ENCODE peak calls at places on chromosomes 3 and 15, in eight cellular contexts. G is IMR-90, O is adrenal gland, F is RWPE2, W is A549, S is thoracic aorta, D is GM06990, U is HAP-1. Q is an unnamed sample.

GRCh38 chr3:55337641-55338174 is 149.4 kb downstream of the WNT5A start:
- DNase-seq in G (no peak), O (no peak), F (no peak), W (no peak), S (no peak), D (no peak), U (no peak), Q (no peak)

GRCh38 chr15:98900382-98900781 is 107.2 kb downstream of the PGPEP1L start:
- DNase-seq in G (peak), O (no peak), F (no peak), W (no peak), S (no peak), D (no peak), U (peak), Q (no peak)

GRCh38 chr3:101943028-101943427 is 93.7 kb downstream of the NFKBIZ start:
- DNase-seq in G (no peak), O (no peak), F (no peak), W (no peak), S (no peak), D (no peak), U (no peak), Q (no peak)

GRCh38 chr3:42823351-42823750 is 14.1 kb downstream of the ACKR2 start:
- DNase-seq in G (peak), O (no peak), F (no peak), W (peak), S (no peak), D (no peak), U (no peak), Q (no peak)

GRCh38 chr15:49038382-49038781 is 7.9 kb downstream of the SECISBP2L start:
- DNase-seq in G (no peak), O (no peak), F (no peak), W (no peak), S (no peak), D (no peak), U (no peak), Q (no peak)

GRCh38 chr3:160804762-160805161 is 48.7 kb downstream of the PPM1L start:
- DNase-seq in G (no peak), O (peak), F (no peak), W (no peak), S (no peak), D (no peak), U (no peak), Q (peak)

GRCh38 chr15:64334530-64334929 is 21.4 kb downstream of the CSNK1G1 start:
- DNase-seq in G (no peak), O (no peak), F (no peak), W (peak), S (no peak), D (no peak), U (no peak), Q (no peak)

GRCh38 chr15:41284425-41285177 is 47.8 kb downstream of the OIP5 start:
- DNase-seq in G (no peak), O (peak), F (no peak), W (peak), S (no peak), D (no peak), U (peak), Q (no peak)

GRCh38 chr3:140552898-140553297 is 125.0 kb upstream of the TRIM42 start:
- DNase-seq in G (no peak), O (peak), F (no peak), W (no peak), S (no peak), D (no peak), U (no peak), Q (no peak)

GRCh38 chr3:119630562-119631329 is 29.6 kb downstream of the POPDC2 start:
- DNase-seq in G (peak), O (peak), F (no peak), W (no peak), S (no peak), D (no peak), U (no peak), Q (no peak)

GRCh38 chr15:87604857-87605446 is 651.6 kb downstream of the NTRK3 start:
- DNase-seq in G (no peak), O (no peak), F (no peak), W (peak), S (no peak), D (no peak), U (peak), Q (no peak)

GRCh38 chr3:45021524-45021923 is 4.6 kb upstream of the CLEC3B start:
- DNase-seq in G (no peak), O (peak), F (no peak), W (no peak), S (no peak), D (no peak), U (no peak), Q (no peak)

DNA sequence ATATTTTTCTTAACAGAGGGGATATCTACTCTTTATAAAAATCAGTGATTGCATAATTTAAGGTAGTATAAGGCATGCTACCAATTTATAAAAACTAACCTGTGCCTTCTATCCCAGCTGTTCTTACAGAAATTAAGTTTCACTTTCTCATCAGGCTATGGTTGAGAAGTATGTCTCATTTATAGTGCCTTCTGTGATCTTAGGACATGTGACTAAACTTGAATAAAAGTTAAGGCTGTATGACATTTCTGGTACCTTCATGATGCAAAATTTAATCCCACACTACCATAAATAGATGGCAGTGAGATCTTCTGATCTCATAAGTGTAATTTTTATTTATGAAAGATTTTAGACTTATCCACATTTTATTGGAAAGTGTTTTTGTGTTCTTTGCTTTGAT is 12.6 kb downstream of the TIPARP start:
- DNase-seq in G (peak), O (no peak), F (no peak), W (no peak), S (no peak), D (no peak), U (no peak), Q (no peak)
- H3K4me3 ChIP-seq in G (no peak), O (no peak), F (no peak), W (no peak), S (no peak), D (no peak), U (no peak), Q (no peak)

GRCh38 chr3:62131050-62131449 is 242.3 kb downstream of the FEZF2 start:
- DNase-seq in G (no peak), O (no peak), F (no peak), W (no peak), S (no peak), D (no peak), U (no peak), Q (no peak)
- H3K4me3 ChIP-seq in G (no peak), O (no peak), F (no peak), W (no peak), S (no peak), D (no peak), U (no peak), Q (no peak)

GRCh38 chr3:113210608-113211369 is 568 bp upstream of the BOC start:
- DNase-seq in G (no peak), O (no peak), F (no peak), W (no peak), S (no peak), D (no peak), U (no peak), Q (no peak)
- H3K4me3 ChIP-seq in G (peak), O (peak), F (peak), W (peak), S (peak), D (peak), U (peak), Q (peak)

GRCh38 chr3:89256395-89256794 is 149.0 kb downstream of the EPHA3 start:
- DNase-seq in G (no peak), O (no peak), F (no peak), W (no peak), S (no peak), D (no peak), U (no peak), Q (no peak)
- H3K4me3 ChIP-seq in G (no peak), O (no peak), F (no peak), W (no peak), S (no peak), D (no peak), U (no peak), Q (no peak)

DNA sequence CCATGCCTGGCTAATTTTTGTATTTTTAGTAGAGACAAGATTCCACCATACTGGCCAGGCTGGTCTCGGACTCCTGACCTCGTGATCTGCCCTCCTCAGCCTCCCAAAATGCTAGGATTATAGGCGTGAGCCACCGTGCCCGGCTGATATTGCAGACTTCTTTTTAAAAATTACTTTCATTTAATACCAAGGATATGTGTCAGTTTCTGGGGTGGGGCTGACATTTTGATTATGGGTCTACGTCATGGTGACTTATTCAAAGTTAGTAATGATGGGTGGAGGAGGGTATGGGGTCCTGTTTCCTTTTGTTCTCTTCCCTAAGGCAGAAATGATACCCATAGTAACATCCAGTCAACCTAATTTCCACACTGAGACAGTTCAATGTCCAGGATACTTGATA is 34.7 kb downstream of the GBE1 start:
- DNase-seq in G (peak), O (no peak), F (no peak), W (peak), S (no peak), D (no peak), U (no peak), Q (no peak)
- H3K4me3 ChIP-seq in G (no peak), O (no peak), F (no peak), W (peak), S (no peak), D (no peak), U (no peak), Q (no peak)